ENCODE peak calls at places on chromosome 16, in five cellular contexts. H is GM12878, E is NT2/D1, X is H1, L is HepG2. Z is an unnamed sample.

GRCh38 chr16:9362050-9362449 is 270.6 kb downstream of the HAPSTR1 start:
- DNase-seq in H (no peak), E (peak), X (no peak), L (peak), Z (no peak)

GRCh38 chr16:3065069-3065741 is at the start of gene IL32:
- DNase-seq in H (no peak), E (no peak), X (no peak), L (peak), Z (no peak)

GRCh38 chr16:27764427-27764826 is 214.5 kb downstream of the KATNIP start:
- DNase-seq in H (no peak), E (no peak), X (no peak), L (no peak), Z (no peak)

GRCh38 chr16:4882633-4883285 is 35.5 kb downstream of the UBN1 start:
- DNase-seq in H (no peak), E (no peak), X (no peak), L (no peak), Z (no peak)

GRCh38 chr16:1379054-1379862 is 27.5 kb downstream of the GNPTG start:
- DNase-seq in H (no peak), E (peak), X (peak), L (peak), Z (peak)

GRCh38 chr16:50166511-50167500 is 13.7 kb downstream of the TENT4B start:
- DNase-seq in H (no peak), E (no peak), X (no peak), L (peak), Z (no peak)

GRCh38 chr16:49116873-49117272 is 164.8 kb downstream of the CBLN1 start:
- DNase-seq in H (no peak), E (no peak), X (no peak), L (no peak), Z (no peak)

GRCh38 chr16:8583199-8583598 is 7.1 kb downstream of the TMEM114 start:
- DNase-seq in H (no peak), E (no peak), X (no peak), L (no peak), Z (no peak)

GRCh38 chr16:87808108-87808507 is 42.3 kb upstream of the KLHDC4 start:
- DNase-seq in H (no peak), E (no peak), X (no peak), L (no peak), Z (no peak)

GRCh38 chr16:1271380-1271749 is 15.5 kb downstream of the TPSD1 start:
- DNase-seq in H (no peak), E (no peak), X (no peak), L (no peak), Z (no peak)

GRCh38 chr16:27728691-27729090 is 178.7 kb downstream of the KATNIP start:
- DNase-seq in H (no peak), E (no peak), X (no peak), L (no peak), Z (no peak)

GRCh38 chr16:27332105-27332504 is 18.3 kb downstream of the IL4R start:
- DNase-seq in H (no peak), E (no peak), X (no peak), L (no peak), Z (no peak)

GRCh38 chr16:67277294-67277998 is 1.9 kb upstream of the PLEKHG4 start:
- DNase-seq in H (no peak), E (no peak), X (no peak), L (peak), Z (no peak)

GRCh38 chr16:49495151-49495566 is 121.6 kb downstream of the C16orf78 start:
- DNase-seq in H (no peak), E (no peak), X (no peak), L (no peak), Z (no peak)

GRCh38 chr16:1983053-1983543 is 895 bp upstream of the GFER start:
- DNase-seq in H (no peak), E (no peak), X (no peak), L (no peak), Z (no peak)

GRCh38 chr16:87666919-87667318 is 64.6 kb downstream of the JPH3 start:
- DNase-seq in H (no peak), E (no peak), X (no peak), L (no peak), Z (no peak)

GRCh38 chr16:24497405-24497804 is 42.0 kb upstream of the RBBP6 start:
- DNase-seq in H (no peak), E (no peak), X (no peak), L (no peak), Z (no peak)

GRCh38 chr16:87657621-87658192 is 55.4 kb downstream of the JPH3 start:
- DNase-seq in H (no peak), E (peak), X (peak), L (peak), Z (peak)

GRCh38 chr16:5044011-5044540 is 10.3 kb upstream of the NAGPA start:
- DNase-seq in H (no peak), E (no peak), X (no peak), L (no peak), Z (no peak)

GRCh38 chr16:86145669-86146068 is 246.7 kb downstream of the IRF8 start:
- DNase-seq in H (no peak), E (no peak), X (no peak), L (no peak), Z (no peak)

GRCh38 chr16:86137359-86137758 is 238.4 kb downstream of the IRF8 start:
- DNase-seq in H (no peak), E (no peak), X (no peak), L (no peak), Z (no peak)

GRCh38 chr16:86143666-86144065 is 244.7 kb downstream of the IRF8 start:
- DNase-seq in H (no peak), E (no peak), X (no peak), L (no peak), Z (no peak)

GRCh38 chr16:86138121-86138944 is 239.4 kb downstream of the IRF8 start:
- DNase-seq in H (no peak), E (peak), X (no peak), L (no peak), Z (no peak)

DNA sequence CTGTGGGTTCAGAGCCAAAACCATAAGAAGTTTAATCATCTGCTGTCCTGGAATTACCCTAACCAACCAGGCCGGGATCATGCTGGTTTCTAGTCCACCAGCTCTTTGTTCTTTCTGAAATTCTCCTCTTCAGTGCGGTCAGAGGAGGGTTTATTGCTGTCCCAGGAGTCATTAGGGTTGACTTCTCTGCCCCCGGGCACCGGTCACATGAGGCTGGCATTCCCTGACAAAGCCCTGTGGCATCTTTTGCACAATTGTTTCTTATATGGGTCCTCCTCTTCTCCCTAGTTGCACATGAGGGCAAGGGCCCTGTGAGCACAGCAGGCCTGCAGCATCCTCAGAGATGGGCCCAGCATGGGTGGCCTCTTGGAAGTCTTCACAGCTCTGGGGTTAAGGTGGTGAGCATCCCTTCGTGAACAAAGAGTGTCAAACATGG is 243.9 kb downstream of the IRF8 start:
- DNase-seq in H (peak), E (no peak), X (no peak), L (no peak), Z (no peak)
- TF ChIP-seq SUZ12 in H (no peak), E (no peak), X (no peak), L (no peak), Z (no peak)

GRCh38 chr16:84774810-84775209 is 45.0 kb upstream of the CRISPLD2 start:
- DNase-seq in H (no peak), E (no peak), X (no peak), L (no peak), Z (no peak)
- TF ChIP-seq SUZ12 in H (no peak), E (no peak), X (no peak), L (no peak), Z (no peak)

DNA sequence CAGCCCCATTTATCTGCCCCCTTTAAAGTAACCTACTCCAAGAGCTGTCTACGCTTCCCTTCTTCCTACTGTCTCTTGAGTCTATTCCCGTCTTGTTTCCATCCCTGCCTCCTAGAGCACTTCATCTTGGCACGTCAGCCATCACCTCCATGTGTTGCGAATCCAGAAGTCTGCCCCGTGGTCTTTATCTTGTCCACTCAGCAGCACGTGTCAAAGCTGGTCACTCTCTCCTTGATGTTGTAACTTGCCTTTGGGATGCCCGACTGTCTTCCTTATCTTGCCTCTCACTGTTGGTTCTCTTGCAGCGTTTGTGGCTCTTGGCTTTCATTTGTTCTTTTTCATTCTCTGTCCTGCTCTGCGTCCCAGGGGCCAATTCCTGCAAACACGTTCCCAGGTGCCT is 99.4 kb downstream of the PLCG2 start:
- DNase-seq in H (no peak), E (no peak), X (no peak), L (no peak), Z (no peak)
- TF ChIP-seq SUZ12 in H (no peak), E (no peak), X (no peak), L (no peak), Z (no peak)

GRCh38 chr16:71727545-71728324 is 3.2 kb upstream of the PHLPP2 start:
- DNase-seq in H (no peak), E (no peak), X (no peak), L (no peak), Z (no peak)

GRCh38 chr16:71734511-71734910 is 10.0 kb upstream of the PHLPP2 start:
- DNase-seq in H (no peak), E (no peak), X (no peak), L (peak), Z (no peak)

GRCh38 chr16:71737501-71737900 is 13.0 kb upstream of the PHLPP2 start:
- DNase-seq in H (no peak), E (no peak), X (no peak), L (no peak), Z (no peak)

GRCh38 chr16:71726491-71727319 is 2.2 kb upstream of the PHLPP2 start:
- DNase-seq in H (no peak), E (no peak), X (no peak), L (no peak), Z (no peak)

GRCh38 chr16:71732587-71732986 is 8.1 kb upstream of the PHLPP2 start:
- DNase-seq in H (no peak), E (no peak), X (no peak), L (no peak), Z (no peak)
- TF ChIP-seq SUZ12 in H (no peak), E (no peak), X (no peak), L (no peak), Z (no peak)

GRCh38 chr16:79897087-79897443 is 296.5 kb upstream of the MAF start:
- DNase-seq in H (no peak), E (no peak), X (no peak), L (no peak), Z (no peak)

GRCh38 chr16:79895917-79896203 is 295.3 kb upstream of the MAF start:
- DNase-seq in H (no peak), E (no peak), X (no peak), L (no peak), Z (no peak)

GRCh38 chr16:79898703-79899102 is 298.2 kb upstream of the MAF start:
- DNase-seq in H (no peak), E (no peak), X (no peak), L (no peak), Z (no peak)

GRCh38 chr16:79899316-79900110 is 299.0 kb upstream of the MAF start:
- DNase-seq in H (no peak), E (no peak), X (no peak), L (no peak), Z (no peak)

GRCh38 chr16:79897444-79898146 is 297.1 kb upstream of the MAF start:
- DNase-seq in H (no peak), E (no peak), X (no peak), L (peak), Z (no peak)
- TF ChIP-seq SUZ12 in H (no peak), E (no peak), X (no peak), L (no peak), Z (no peak)

DNA sequence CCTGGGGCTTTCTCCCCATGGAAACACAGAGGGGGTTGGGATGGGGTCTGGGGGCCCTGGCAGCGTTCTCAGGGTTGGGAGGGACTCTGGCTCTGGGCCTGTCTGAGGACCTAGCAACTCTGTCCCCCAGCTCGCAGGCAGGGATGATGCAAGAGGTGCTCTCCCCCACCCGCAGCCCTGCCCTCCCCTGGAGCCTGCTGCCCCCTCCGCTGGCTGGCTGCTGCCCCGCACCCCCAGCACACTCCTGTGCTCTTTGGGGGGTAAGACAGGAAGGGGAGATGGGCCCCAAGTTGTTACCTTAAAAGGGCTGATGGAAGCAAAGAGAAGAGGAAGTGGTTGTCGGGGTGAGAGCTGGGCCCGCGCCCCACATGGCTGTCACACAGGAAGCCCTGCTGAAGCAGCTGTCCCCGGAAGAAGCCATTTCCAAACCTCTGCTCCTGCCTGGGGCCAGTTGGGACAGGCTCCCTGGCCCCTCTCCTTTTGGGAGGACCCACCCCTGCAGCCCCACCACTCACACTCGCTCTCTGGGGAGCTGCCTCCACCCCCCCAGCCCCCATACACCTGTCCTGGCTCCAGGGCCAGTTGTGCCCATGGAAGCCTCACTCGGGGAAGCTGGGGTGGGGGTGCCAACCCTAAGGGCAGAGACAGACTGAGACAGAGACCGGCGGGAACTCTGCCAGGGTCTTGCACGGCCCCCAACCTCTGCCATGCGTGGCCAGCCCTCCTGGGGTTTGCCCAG is 2.5 kb downstream of the CORO1A start:
- DNase-seq in H (peak), E (no peak), X (peak), L (no peak), Z (no peak)
- TF ChIP-seq SUZ12 in H (no peak), E (no peak), X (no peak), L (no peak), Z (no peak)

DNA sequence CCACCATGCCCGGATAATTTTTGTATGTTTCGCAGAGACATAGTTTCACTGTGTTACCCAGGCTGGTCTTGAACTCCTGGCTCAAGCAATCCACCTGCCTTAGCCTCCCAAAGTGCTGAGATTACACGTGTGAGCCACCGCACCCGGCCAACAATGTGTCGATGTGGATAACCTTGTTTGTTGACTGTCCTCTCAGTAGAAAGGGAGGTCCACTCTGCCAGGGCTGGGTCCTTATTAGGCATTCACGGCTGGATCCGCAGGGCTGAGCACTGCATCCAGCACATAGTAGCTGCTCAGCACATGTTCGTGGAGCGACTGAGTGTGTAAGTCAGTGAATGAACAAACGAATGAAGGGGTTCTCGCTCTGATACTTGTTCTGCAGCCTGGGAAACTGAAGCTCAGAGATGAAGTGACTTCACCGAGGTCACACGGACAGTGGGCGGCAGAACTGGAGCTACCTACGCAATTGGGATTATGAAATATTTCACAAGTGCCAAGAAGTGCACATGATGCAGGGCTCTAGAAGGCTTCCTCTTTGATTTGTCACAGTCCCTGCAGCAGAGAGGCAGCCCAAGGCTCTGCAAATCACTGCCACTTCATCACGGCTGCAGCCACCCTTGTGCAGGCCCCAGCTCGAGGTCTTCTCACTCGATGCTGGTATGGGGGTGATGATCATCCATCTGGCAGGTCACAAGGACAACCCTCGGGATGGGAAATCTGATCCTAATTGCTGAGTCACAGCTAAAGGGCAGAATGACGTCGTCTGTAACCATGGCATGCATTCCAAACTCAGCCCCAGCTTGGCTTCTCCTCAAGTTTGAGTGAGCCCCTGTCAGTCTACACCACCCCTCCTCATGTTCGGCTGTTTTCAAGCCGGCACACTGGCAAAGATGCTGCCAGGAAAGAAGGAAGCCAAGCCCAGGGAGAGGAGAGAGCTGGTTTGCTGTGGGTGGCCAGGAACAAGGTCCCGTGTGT is 28.0 kb upstream of the SNN start:
- DNase-seq in H (no peak), E (peak), X (no peak), L (peak), Z (peak)
- TF ChIP-seq SUZ12 in H (no peak), E (no peak), X (no peak), L (no peak), Z (no peak)

GRCh38 chr16:74758801-74759200 is 15.8 kb downstream of the FA2H start:
- DNase-seq in H (no peak), E (no peak), X (no peak), L (no peak), Z (no peak)
- TF ChIP-seq SUZ12 in H (no peak), E (no peak), X (no peak), L (no peak), Z (no peak)

DNA sequence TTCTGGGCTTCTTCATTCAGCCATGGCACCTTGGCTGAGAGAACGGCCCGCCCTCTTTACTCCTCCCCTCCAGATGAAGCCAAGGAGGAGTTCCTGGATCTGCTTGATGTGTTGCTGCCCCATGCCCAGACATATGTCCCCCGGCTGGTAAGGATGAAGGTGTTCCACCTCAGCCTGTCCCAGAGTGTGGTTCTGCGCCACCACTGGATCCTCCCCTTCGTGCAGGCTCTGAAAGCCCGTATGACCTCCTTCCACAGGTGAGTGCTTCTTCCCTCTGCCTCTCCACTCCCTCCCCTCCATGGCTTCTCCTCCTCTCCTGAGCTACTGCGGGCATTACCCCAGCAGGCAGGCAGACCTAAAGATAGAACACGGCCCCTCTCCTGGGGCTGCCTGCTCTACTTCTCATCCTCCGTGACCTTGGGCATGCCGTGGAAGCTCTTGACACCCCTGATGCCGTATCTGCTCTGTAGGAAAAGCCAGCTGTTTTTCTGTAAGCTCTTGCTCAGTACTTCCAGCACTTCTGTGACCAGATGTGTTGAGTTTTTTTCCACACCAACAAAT is 8.7 kb downstream of the USB1 start:
- DNase-seq in H (no peak), E (no peak), X (no peak), L (no peak), Z (no peak)
- TF ChIP-seq SUZ12 in H (no peak), E (no peak), X (no peak), L (no peak), Z (no peak)